ENCODE peak calls at places on chromosome 16, in nine cellular contexts. D, B, L, Z, T, H, M, W and N are unnamed samples.

GRCh38 chr16:11050954-11051353 is 106.6 kb downstream of the CLEC16A start:
- DNase-seq in H (no peak), L (peak), W (no peak), M (no peak), Z (no peak), B (no peak), T (no peak), D (no peak), N (peak)

GRCh38 chr16:77696149-77696548 is 26.2 kb upstream of the NUDT7 start:
- DNase-seq in H (no peak), M (no peak), B (peak), W (no peak), T (peak), D (no peak), L (no peak), Z (no peak), N (peak)

GRCh38 chr16:19532601-19533000 is 8.9 kb downstream of the CCP110 start:
- DNase-seq in W (no peak), H (no peak), B (no peak), T (no peak), D (no peak), M (no peak), Z (no peak), L (no peak), N (no peak)

GRCh38 chr16:19348578-19349315 is 63.2 kb downstream of the CLEC19A start:
- DNase-seq in H (no peak), B (peak), T (peak), Z (no peak), M (no peak), W (peak), D (no peak), L (peak), N (no peak)

GRCh38 chr16:1188781-1189189 is 35.9 kb downstream of the CACNA1H start:
- DNase-seq in D (peak), T (peak), W (peak), H (peak), M (no peak), L (no peak), Z (peak), B (peak), N (no peak)

GRCh38 chr16:53159781-53160436 is 105.1 kb downstream of the CHD9 start:
- DNase-seq in D (no peak), L (peak), B (peak), T (peak), H (peak), Z (no peak), W (peak), M (peak), N (peak)

GRCh38 chr16:14219983-14220382 is 148.9 kb downstream of the MRTFB start:
- DNase-seq in H (no peak), Z (no peak), M (no peak), B (no peak), L (no peak), T (no peak), W (no peak), D (no peak), N (no peak)

GRCh38 chr16:54171855-54172537 is 114.6 kb downstream of the IRX3 start:
- DNase-seq in H (no peak), D (no peak), Z (no peak), W (no peak), B (no peak), M (peak), L (peak), T (peak), N (peak)

GRCh38 chr16:69186642-69187386 is at the start of gene SNTB2:
- DNase-seq in L (peak), M (peak), B (peak), T (peak), D (peak), Z (peak), H (peak), W (peak), N (peak)

GRCh38 chr16:5011637-5012036 is 22.1 kb downstream of the NAGPA start:
- DNase-seq in M (no peak), T (no peak), D (no peak), L (no peak), B (no peak), Z (no peak), H (no peak), W (no peak), N (no peak)

GRCh38 chr16:20673882-20674683 is 23.4 kb downstream of the ACSM1 start:
- DNase-seq in W (no peak), L (no peak), B (no peak), D (no peak), Z (no peak), H (no peak), M (no peak), T (no peak), N (peak)

GRCh38 chr16:20803192-20803560 is 3.1 kb downstream of the ERI2 start:
- DNase-seq in M (no peak), Z (no peak), D (no peak), H (no peak), W (no peak), T (no peak), B (no peak), L (no peak), N (no peak)

GRCh38 chr16:53837421-53837820 is 133.5 kb downstream of the FTO start:
- DNase-seq in M (no peak), D (no peak), B (no peak), H (no peak), T (no peak), W (no peak), Z (no peak), L (no peak), N (no peak)

GRCh38 chr16:24499193-24499814 is 40.1 kb upstream of the RBBP6 start:
- DNase-seq in T (peak), M (peak), B (peak), L (peak), W (peak), Z (no peak), D (no peak), H (no peak), N (peak)

GRCh38 chr16:1262210-1262845 is 6.5 kb downstream of the TPSD1 start:
- DNase-seq in W (no peak), M (no peak), H (no peak), L (no peak), T (no peak), B (no peak), D (no peak), Z (no peak), N (no peak)

GRCh38 chr16:1543085-1543896 is 9.8 kb downstream of the TMEM204 start:
- DNase-seq in H (peak), W (peak), T (peak), Z (peak), B (peak), L (peak), D (no peak), M (peak), N (peak)

GRCh38 chr16:30527635-30528178 is 1.3 kb upstream of the ZNF768 start:
- DNase-seq in M (no peak), L (peak), W (no peak), B (no peak), Z (no peak), D (no peak), H (peak), T (no peak), N (peak)

GRCh38 chr16:56506941-56507340 is 12.9 kb downstream of the BBS2 start:
- DNase-seq in T (no peak), L (no peak), D (no peak), M (no peak), H (no peak), Z (no peak), W (no peak), B (peak), N (no peak)

GRCh38 chr16:19710991-19711545 is 7.0 kb downstream of the KNOP1 start:
- DNase-seq in T (peak), W (no peak), M (no peak), Z (no peak), B (no peak), H (no peak), D (no peak), L (no peak), N (no peak)

GRCh38 chr16:66020642-66021041 is 345.8 kb upstream of the CDH5 start:
- DNase-seq in B (peak), M (no peak), D (no peak), L (no peak), Z (no peak), T (no peak), H (no peak), W (no peak), N (no peak)

GRCh38 chr16:66901626-66902025 is 17.1 kb downstream of the CDH16 start:
- DNase-seq in H (no peak), D (no peak), M (no peak), Z (no peak), W (no peak), L (no peak), B (no peak), T (no peak), N (no peak)

GRCh38 chr16:68090526-68090925 is 5.4 kb downstream of the NFATC3 start:
- DNase-seq in M (no peak), H (no peak), W (no peak), B (no peak), T (no peak), Z (no peak), L (no peak), D (no peak), N (peak)

GRCh38 chr16:69761983-69762842 is at the start of gene WWP2:
- DNase-seq in W (peak), H (peak), Z (peak), T (peak), M (peak), L (peak), D (peak), B (peak), N (peak)

GRCh38 chr16:9836118-9836736 is 346.0 kb downstream of the GRIN2A start:
- DNase-seq in H (no peak), D (no peak), T (peak), L (no peak), W (peak), Z (no peak), B (peak), M (peak), N (no peak)

GRCh38 chr16:82329070-82329469 is 159.0 kb upstream of the MPHOSPH6 start:
- DNase-seq in H (no peak), D (no peak), T (no peak), W (no peak), M (no peak), L (peak), B (no peak), Z (no peak), N (no peak)

GRCh38 chr16:19874026-19874425 is 10.6 kb downstream of the GPRC5B start:
- DNase-seq in W (no peak), D (no peak), B (no peak), Z (no peak), M (no peak), L (no peak), H (no peak), T (no peak), N (no peak)

GRCh38 chr16:82627811-82628339 is 1.1 kb downstream of the CDH13 start:
- DNase-seq in M (no peak), B (peak), T (peak), L (peak), D (no peak), Z (no peak), W (no peak), H (no peak), N (no peak)

GRCh38 chr16:69084301-69084700 is 21.2 kb upstream of the HAS3 start:
- DNase-seq in L (no peak), Z (no peak), W (no peak), H (no peak), M (peak), D (no peak), B (peak), T (no peak), N (no peak)

GRCh38 chr16:19914877-19915276 is 30.2 kb upstream of the GPRC5B start:
- DNase-seq in D (no peak), L (no peak), M (no peak), Z (no peak), W (no peak), B (no peak), H (no peak), T (no peak), N (no peak)

GRCh38 chr16:89115216-89115949 is 21.7 kb downstream of the ACSF3 start:
- DNase-seq in W (no peak), H (peak), L (no peak), T (no peak), B (no peak), D (peak), M (peak), Z (peak), N (peak)